ENCODE peak calls at places on chromosomes 12 and 14, in seven cellular contexts. One of them, this sample, is unnamed.

GRCh38 chr12:117042171-117042809 is 56.9 kb downstream of the TESC start:
- ATAC-seq in Panc1: peak
- ATAC-seq in upper lobe of right lung: peak
- ATAC-seq in activated CD8-positive, alpha-beta memory T cell treated with anti-CD3 and anti-CD28 coated beads, Interleukin-2, amount 10 ng/mL, durations not matched to agents 7 days and 5 days: no peak
- ATAC-seq in stimulated activated naive CD8-positive, alpha-beta T cell treated with anti-CD3 and anti-CD28 coated beads, Interleukin-15, amount 100 ng/mL, for 72 hours: no peak
- ATAC-seq in Right ventricle myocardium superior: peak
- ATAC-seq in lower lobe of right lung: no peak
- ATAC-seq in this sample: no peak

GRCh38 chr14:91388551-91388975 is 29.1 kb downstream of the CCDC88C start:
- ATAC-seq in Panc1: no peak
- ATAC-seq in upper lobe of right lung: peak
- ATAC-seq in activated CD8-positive, alpha-beta memory T cell treated with anti-CD3 and anti-CD28 coated beads, Interleukin-2, amount 10 ng/mL, durations not matched to agents 7 days and 5 days: peak
- ATAC-seq in stimulated activated naive CD8-positive, alpha-beta T cell treated with anti-CD3 and anti-CD28 coated beads, Interleukin-15, amount 100 ng/mL, for 72 hours: peak
- ATAC-seq in Right ventricle myocardium superior: no peak
- ATAC-seq in lower lobe of right lung: peak
- ATAC-seq in this sample: peak

GRCh38 chr12:47356129-47356622 is 276.4 kb upstream of the AMIGO2 start:
- ATAC-seq in Panc1: no peak
- ATAC-seq in upper lobe of right lung: peak
- ATAC-seq in activated CD8-positive, alpha-beta memory T cell treated with anti-CD3 and anti-CD28 coated beads, Interleukin-2, amount 10 ng/mL, durations not matched to agents 7 days and 5 days: peak
- ATAC-seq in stimulated activated naive CD8-positive, alpha-beta T cell treated with anti-CD3 and anti-CD28 coated beads, Interleukin-15, amount 100 ng/mL, for 72 hours: peak
- ATAC-seq in Right ventricle myocardium superior: peak
- ATAC-seq in lower lobe of right lung: peak
- ATAC-seq in this sample: peak

GRCh38 chr12:50784501-50784900 is 20.6 kb downstream of the ATF1 start:
- ATAC-seq in Panc1: no peak
- ATAC-seq in upper lobe of right lung: no peak
- ATAC-seq in activated CD8-positive, alpha-beta memory T cell treated with anti-CD3 and anti-CD28 coated beads, Interleukin-2, amount 10 ng/mL, durations not matched to agents 7 days and 5 days: no peak
- ATAC-seq in stimulated activated naive CD8-positive, alpha-beta T cell treated with anti-CD3 and anti-CD28 coated beads, Interleukin-15, amount 100 ng/mL, for 72 hours: no peak
- ATAC-seq in Right ventricle myocardium superior: no peak
- ATAC-seq in lower lobe of right lung: no peak
- ATAC-seq in this sample: no peak

GRCh38 chr14:22583994-22584393 is 5.0 kb downstream of the DAD1 start:
- ATAC-seq in Panc1: no peak
- ATAC-seq in upper lobe of right lung: no peak
- ATAC-seq in activated CD8-positive, alpha-beta memory T cell treated with anti-CD3 and anti-CD28 coated beads, Interleukin-2, amount 10 ng/mL, durations not matched to agents 7 days and 5 days: no peak
- ATAC-seq in stimulated activated naive CD8-positive, alpha-beta T cell treated with anti-CD3 and anti-CD28 coated beads, Interleukin-15, amount 100 ng/mL, for 72 hours: peak
- ATAC-seq in Right ventricle myocardium superior: no peak
- ATAC-seq in lower lobe of right lung: no peak
- ATAC-seq in this sample: no peak

GRCh38 chr14:80973918-80974317 is 18.5 kb downstream of the TSHR start:
- ATAC-seq in Panc1: no peak
- ATAC-seq in upper lobe of right lung: no peak
- ATAC-seq in activated CD8-positive, alpha-beta memory T cell treated with anti-CD3 and anti-CD28 coated beads, Interleukin-2, amount 10 ng/mL, durations not matched to agents 7 days and 5 days: peak
- ATAC-seq in stimulated activated naive CD8-positive, alpha-beta T cell treated with anti-CD3 and anti-CD28 coated beads, Interleukin-15, amount 100 ng/mL, for 72 hours: peak
- ATAC-seq in Right ventricle myocardium superior: no peak
- ATAC-seq in lower lobe of right lung: no peak
- ATAC-seq in this sample: no peak

GRCh38 chr12:104630230-104630670 is 173.5 kb downstream of the CHST11 start:
- ATAC-seq in Panc1: no peak
- ATAC-seq in upper lobe of right lung: peak
- ATAC-seq in activated CD8-positive, alpha-beta memory T cell treated with anti-CD3 and anti-CD28 coated beads, Interleukin-2, amount 10 ng/mL, durations not matched to agents 7 days and 5 days: no peak
- ATAC-seq in stimulated activated naive CD8-positive, alpha-beta T cell treated with anti-CD3 and anti-CD28 coated beads, Interleukin-15, amount 100 ng/mL, for 72 hours: no peak
- ATAC-seq in Right ventricle myocardium superior: no peak
- ATAC-seq in lower lobe of right lung: no peak
- ATAC-seq in this sample: no peak

GRCh38 chr12:111747333-111747732 is 19.4 kb upstream of the ALDH2 start:
- ATAC-seq in Panc1: no peak
- ATAC-seq in upper lobe of right lung: no peak
- ATAC-seq in activated CD8-positive, alpha-beta memory T cell treated with anti-CD3 and anti-CD28 coated beads, Interleukin-2, amount 10 ng/mL, durations not matched to agents 7 days and 5 days: no peak
- ATAC-seq in stimulated activated naive CD8-positive, alpha-beta T cell treated with anti-CD3 and anti-CD28 coated beads, Interleukin-15, amount 100 ng/mL, for 72 hours: no peak
- ATAC-seq in Right ventricle myocardium superior: no peak
- ATAC-seq in lower lobe of right lung: no peak
- ATAC-seq in this sample: no peak

GRCh38 chr14:23895480-23895879 is 58.1 kb upstream of the DHRS4 start:
- ATAC-seq in Panc1: no peak
- ATAC-seq in upper lobe of right lung: no peak
- ATAC-seq in activated CD8-positive, alpha-beta memory T cell treated with anti-CD3 and anti-CD28 coated beads, Interleukin-2, amount 10 ng/mL, durations not matched to agents 7 days and 5 days: no peak
- ATAC-seq in stimulated activated naive CD8-positive, alpha-beta T cell treated with anti-CD3 and anti-CD28 coated beads, Interleukin-15, amount 100 ng/mL, for 72 hours: no peak
- ATAC-seq in Right ventricle myocardium superior: no peak
- ATAC-seq in lower lobe of right lung: no peak
- ATAC-seq in this sample: no peak

GRCh38 chr12:6582196-6582595 is 14.1 kb upstream of the NOP2 start:
- ATAC-seq in Panc1: no peak
- ATAC-seq in upper lobe of right lung: no peak
- ATAC-seq in activated CD8-positive, alpha-beta memory T cell treated with anti-CD3 and anti-CD28 coated beads, Interleukin-2, amount 10 ng/mL, durations not matched to agents 7 days and 5 days: no peak
- ATAC-seq in stimulated activated naive CD8-positive, alpha-beta T cell treated with anti-CD3 and anti-CD28 coated beads, Interleukin-15, amount 100 ng/mL, for 72 hours: no peak
- ATAC-seq in Right ventricle myocardium superior: peak
- ATAC-seq in lower lobe of right lung: no peak
- ATAC-seq in this sample: no peak

GRCh38 chr12:131828671-131829350 is 618 bp downstream of the MMP17 start:
- ATAC-seq in Panc1: peak
- ATAC-seq in upper lobe of right lung: peak
- ATAC-seq in activated CD8-positive, alpha-beta memory T cell treated with anti-CD3 and anti-CD28 coated beads, Interleukin-2, amount 10 ng/mL, durations not matched to agents 7 days and 5 days: peak
- ATAC-seq in stimulated activated naive CD8-positive, alpha-beta T cell treated with anti-CD3 and anti-CD28 coated beads, Interleukin-15, amount 100 ng/mL, for 72 hours: peak
- ATAC-seq in Right ventricle myocardium superior: peak
- ATAC-seq in lower lobe of right lung: peak
- ATAC-seq in this sample: peak

GRCh38 chr12:62335057-62335456 is 74.9 kb downstream of the USP15 start:
- ATAC-seq in Panc1: no peak
- ATAC-seq in upper lobe of right lung: no peak
- ATAC-seq in activated CD8-positive, alpha-beta memory T cell treated with anti-CD3 and anti-CD28 coated beads, Interleukin-2, amount 10 ng/mL, durations not matched to agents 7 days and 5 days: no peak
- ATAC-seq in stimulated activated naive CD8-positive, alpha-beta T cell treated with anti-CD3 and anti-CD28 coated beads, Interleukin-15, amount 100 ng/mL, for 72 hours: no peak
- ATAC-seq in Right ventricle myocardium superior: no peak
- ATAC-seq in lower lobe of right lung: no peak
- ATAC-seq in this sample: no peak

GRCh38 chr14:104196461-104197180 is 58.2 kb downstream of the KIF26A start:
- ATAC-seq in Panc1: no peak
- ATAC-seq in upper lobe of right lung: no peak
- ATAC-seq in activated CD8-positive, alpha-beta memory T cell treated with anti-CD3 and anti-CD28 coated beads, Interleukin-2, amount 10 ng/mL, durations not matched to agents 7 days and 5 days: peak
- ATAC-seq in stimulated activated naive CD8-positive, alpha-beta T cell treated with anti-CD3 and anti-CD28 coated beads, Interleukin-15, amount 100 ng/mL, for 72 hours: no peak
- ATAC-seq in Right ventricle myocardium superior: no peak
- ATAC-seq in lower lobe of right lung: no peak
- ATAC-seq in this sample: no peak

GRCh38 chr12:80936353-80936641 is 1.4 kb downstream of the LIN7A start:
- ATAC-seq in Panc1: peak
- ATAC-seq in upper lobe of right lung: no peak
- ATAC-seq in activated CD8-positive, alpha-beta memory T cell treated with anti-CD3 and anti-CD28 coated beads, Interleukin-2, amount 10 ng/mL, durations not matched to agents 7 days and 5 days: no peak
- ATAC-seq in stimulated activated naive CD8-positive, alpha-beta T cell treated with anti-CD3 and anti-CD28 coated beads, Interleukin-15, amount 100 ng/mL, for 72 hours: no peak
- ATAC-seq in Right ventricle myocardium superior: peak
- ATAC-seq in lower lobe of right lung: no peak
- ATAC-seq in this sample: no peak

GRCh38 chr14:63282997-63283396 is 35.7 kb downstream of the GPHB5 start:
- ATAC-seq in Panc1: no peak
- ATAC-seq in upper lobe of right lung: no peak
- ATAC-seq in activated CD8-positive, alpha-beta memory T cell treated with anti-CD3 and anti-CD28 coated beads, Interleukin-2, amount 10 ng/mL, durations not matched to agents 7 days and 5 days: peak
- ATAC-seq in stimulated activated naive CD8-positive, alpha-beta T cell treated with anti-CD3 and anti-CD28 coated beads, Interleukin-15, amount 100 ng/mL, for 72 hours: no peak
- ATAC-seq in Right ventricle myocardium superior: no peak
- ATAC-seq in lower lobe of right lung: no peak
- ATAC-seq in this sample: no peak

GRCh38 chr14:55532645-55533309 is 47.2 kb upstream of the KTN1 start:
- ATAC-seq in Panc1: peak
- ATAC-seq in upper lobe of right lung: no peak
- ATAC-seq in activated CD8-positive, alpha-beta memory T cell treated with anti-CD3 and anti-CD28 coated beads, Interleukin-2, amount 10 ng/mL, durations not matched to agents 7 days and 5 days: no peak
- ATAC-seq in stimulated activated naive CD8-positive, alpha-beta T cell treated with anti-CD3 and anti-CD28 coated beads, Interleukin-15, amount 100 ng/mL, for 72 hours: no peak
- ATAC-seq in Right ventricle myocardium superior: no peak
- ATAC-seq in lower lobe of right lung: no peak
- ATAC-seq in this sample: no peak

GRCh38 chr12:14981049-14981448 is 8.2 kb downstream of the PDE6H start:
- ATAC-seq in Panc1: no peak
- ATAC-seq in upper lobe of right lung: peak
- ATAC-seq in activated CD8-positive, alpha-beta memory T cell treated with anti-CD3 and anti-CD28 coated beads, Interleukin-2, amount 10 ng/mL, durations not matched to agents 7 days and 5 days: no peak
- ATAC-seq in stimulated activated naive CD8-positive, alpha-beta T cell treated with anti-CD3 and anti-CD28 coated beads, Interleukin-15, amount 100 ng/mL, for 72 hours: no peak
- ATAC-seq in Right ventricle myocardium superior: no peak
- ATAC-seq in lower lobe of right lung: peak
- ATAC-seq in this sample: peak

GRCh38 chr12:57590536-57590891 is 478 bp upstream of the PIP4K2C start:
- ATAC-seq in Panc1: peak
- ATAC-seq in upper lobe of right lung: no peak
- ATAC-seq in activated CD8-positive, alpha-beta memory T cell treated with anti-CD3 and anti-CD28 coated beads, Interleukin-2, amount 10 ng/mL, durations not matched to agents 7 days and 5 days: no peak
- ATAC-seq in stimulated activated naive CD8-positive, alpha-beta T cell treated with anti-CD3 and anti-CD28 coated beads, Interleukin-15, amount 100 ng/mL, for 72 hours: no peak
- ATAC-seq in Right ventricle myocardium superior: no peak
- ATAC-seq in lower lobe of right lung: no peak
- ATAC-seq in this sample: no peak

GRCh38 chr14:95479494-95479893 is 37.0 kb downstream of the SYNE3 start:
- ATAC-seq in Panc1: no peak
- ATAC-seq in upper lobe of right lung: no peak
- ATAC-seq in activated CD8-positive, alpha-beta memory T cell treated with anti-CD3 and anti-CD28 coated beads, Interleukin-2, amount 10 ng/mL, durations not matched to agents 7 days and 5 days: no peak
- ATAC-seq in stimulated activated naive CD8-positive, alpha-beta T cell treated with anti-CD3 and anti-CD28 coated beads, Interleukin-15, amount 100 ng/mL, for 72 hours: no peak
- ATAC-seq in Right ventricle myocardium superior: no peak
- ATAC-seq in lower lobe of right lung: no peak
- ATAC-seq in this sample: no peak

GRCh38 chr14:103156733-103157411 is 33.6 kb downstream of the TNFAIP2 start:
- ATAC-seq in Panc1: peak
- ATAC-seq in upper lobe of right lung: no peak
- ATAC-seq in activated CD8-positive, alpha-beta memory T cell treated with anti-CD3 and anti-CD28 coated beads, Interleukin-2, amount 10 ng/mL, durations not matched to agents 7 days and 5 days: no peak
- ATAC-seq in stimulated activated naive CD8-positive, alpha-beta T cell treated with anti-CD3 and anti-CD28 coated beads, Interleukin-15, amount 100 ng/mL, for 72 hours: no peak
- ATAC-seq in Right ventricle myocardium superior: no peak
- ATAC-seq in lower lobe of right lung: no peak
- ATAC-seq in this sample: no peak

This sample was measured in stimulated activated memory B cell treated with anti-CD40 and anti-IgM and Interleukin-4, amounts not matched to agents 10 μg/mL and 1 μg/mL and 100 μg/mL, for 72 hours.